ENCODE peak calls at places on chromosome 13, in four cellular contexts. C is NK-92 treated with Interleukin-12 subunit alpha and Interleukin-12 subunit beta, amount 100 ng/mL, for 24 hours; R is IMR-90; E is iris pigment epithelial cell. H is an unnamed sample.
A peak's percentile ranks its signal among the peaks of the same experiment; 100 is the strongest.

GRCh38 chr13:42275506-42275905 is 3.6 kb downstream of the AKAP11 start:
- DNase-seq in C (no peak), R (no peak), E (no peak), H (no peak)

GRCh38 chr13:112204376-112204775 is 137.4 kb downstream of the SOX1 start:
- DNase-seq in C (no peak), R (no peak), E (no peak), H (no peak)

GRCh38 chr13:113766035-113766800 is 7.2 kb downstream of the TMEM255B start:
- DNase-seq in C (no peak), R (no peak), E (no peak), H (no peak)

GRCh38 chr13:110676511-110677204 is 29.3 kb downstream of the CARS2 start:
- DNase-seq in C (no peak), R (no peak), E (no peak), H (no peak)

GRCh38 chr13:27450921-27451461 is 627 bp upstream of the MTIF3 start:
- DNase-seq in C (no peak), R (peak; percentile 47), E (peak; percentile 47), H (peak; percentile 43)

GRCh38 chr13:53090507-53090906 is 61.9 kb downstream of the OLFM4 start:
- DNase-seq in C (no peak), R (no peak), E (no peak), H (no peak)

GRCh38 chr13:66312312-66313087 is 917.6 kb downstream of the PCDH9 start:
- DNase-seq in C (no peak), R (peak; percentile 80), E (peak; percentile 92), H (peak; percentile 10)

GRCh38 chr13:106418556-106418955 is 116.9 kb downstream of the EFNB2 start:
- DNase-seq in C (no peak), R (peak; percentile 74), E (peak; percentile 70), H (no peak)

GRCh38 chr13:114034481-114034891 is 60.6 kb upstream of the C13orf46 start:
- DNase-seq in C (no peak), R (peak; percentile 80), E (peak; percentile 51), H (no peak)

GRCh38 chr13:111117289-111117688 is 2.2 kb downstream of the ARHGEF7 start:
- DNase-seq in C (no peak), R (no peak), E (no peak), H (no peak)

GRCh38 chr13:47218611-47219010 is 321.8 kb upstream of the HTR2A start:
- DNase-seq in C (no peak), R (no peak), E (no peak), H (no peak)

GRCh38 chr13:74134226-74134776 is at the start of gene KLF12:
- DNase-seq in C (peak; percentile 96), R (peak; percentile 94), E (peak; percentile 97), H (no peak)